ENCODE peak calls at places on chromosomes 1 and 21, in four cellular contexts. F is fibroblast of mammary gland, Y is HS-27A, H is NCI-H1105. G is an unnamed sample.

GRCh38 chr1:195326325-195326724 is 1281.9 kb downstream of the KCNT2 start:
- DNase-seq in F (no peak), Y (no peak), H (no peak), G (no peak)

GRCh38 chr1:18946550-18947381 is 9.7 kb downstream of the IFFO2 start:
- DNase-seq in F (no peak), Y (no peak), H (no peak), G (no peak)

GRCh38 chr1:108125312-108126138 is 74.6 kb downstream of the SLC25A24 start:
- DNase-seq in F (peak), Y (peak), H (peak), G (peak)

GRCh38 chr1:25055045-25055780 is 125.1 kb upstream of the RUNX3 start:
- DNase-seq in F (no peak), Y (no peak), H (no peak), G (no peak)

GRCh38 chr21:32976791-32977190 is 48.9 kb upstream of the OLIG2 start:
- DNase-seq in F (no peak), Y (no peak), H (no peak), G (no peak)

GRCh38 chr1:43421976-43422750 is 31.6 kb downstream of the HYI start:
- DNase-seq in F (no peak), Y (no peak), H (no peak), G (peak)

GRCh38 chr1:98304888-98305287 is 356.6 kb upstream of the SNX7 start:
- DNase-seq in F (no peak), Y (no peak), H (no peak), G (no peak)

GRCh38 chr1:66243548-66244130 is 290.3 kb upstream of the SGIP1 start:
- DNase-seq in F (peak), Y (no peak), H (no peak), G (no peak)

G was measured in H9.